ENCODE peak calls at places on chromosomes 12 and 14, in seven cellular contexts. C, M, A, R, Q, Z and B are unnamed samples.
A peak's percentile ranks its signal among the peaks of the same experiment; 100 is the strongest.

GRCh38 chr12:114447274-114447716 is 41.4 kb upstream of the TBX5 start:
- DNase-seq in M (peak; percentile 65), Q (no peak), R (no peak), A (no peak), C (no peak), Z (no peak), B (no peak)

GRCh38 chr14:29410581-29410980 is 517.1 kb downstream of the PRKD1 start:
- DNase-seq in C (no peak), Z (no peak), R (no peak), Q (no peak), M (no peak), A (no peak), B (no peak)

GRCh38 chr14:99742074-99742473 is 51.1 kb upstream of the EML1 start:
- DNase-seq in A (no peak), Z (no peak), C (no peak), R (no peak), Q (no peak), M (no peak), B (no peak)

GRCh38 chr14:50351016-50351415 is 38.9 kb downstream of the DMAC2L start:
- DNase-seq in Q (no peak), Z (no peak), M (no peak), R (no peak), C (no peak), A (no peak), B (no peak)

GRCh38 chr12:1350055-1350933 is 244.1 kb downstream of the FBXL14 start:
- DNase-seq in C (no peak), R (no peak), Q (no peak), M (no peak), Z (no peak), A (no peak), B (no peak)

GRCh38 chr12:90627180-90627896 is 327.6 kb downstream of the CCER1 start:
- DNase-seq in C (no peak), A (no peak), R (no peak), Q (no peak), Z (no peak), M (no peak), B (no peak)

GRCh38 chr14:82537831-82538230 is 1004.2 kb upstream of the SEL1L start:
- DNase-seq in M (no peak), C (no peak), Z (no peak), R (no peak), Q (no peak), A (no peak), B (no peak)

GRCh38 chr12:122825773-122826724 is 9.2 kb upstream of the HIP1R start:
- DNase-seq in C (no peak), R (peak; percentile 48), Q (no peak), M (no peak), A (no peak), Z (no peak), B (no peak)

GRCh38 chr14:101512396-101512695 is 48.9 kb upstream of the DIO3 start:
- DNase-seq in M (no peak), Z (no peak), A (no peak), R (no peak), C (no peak), Q (no peak), B (no peak)

GRCh38 chr14:79825046-79825521 is 386.2 kb downstream of the DIO2 start:
- DNase-seq in Z (no peak), M (no peak), Q (no peak), A (no peak), R (no peak), C (no peak), B (no peak)
- TF ChIP-seq TAF1 in Z (no peak), M (no peak), Q (no peak), A (no peak), R (no peak), C (no peak), B (no peak)

GRCh38 chr12:111407371-111408115 is 1.8 kb downstream of the SH2B3 start:
- DNase-seq in R (peak; percentile 43), C (no peak), Q (no peak), A (no peak), Z (no peak), M (no peak), B (no peak)

GRCh38 chr12:111405149-111405855 is 421 bp upstream of the SH2B3 start:
- DNase-seq in C (peak; percentile 95), Z (peak; percentile 86), R (peak; percentile 99), Q (peak; percentile 98), M (peak; percentile 100), A (peak; percentile 95), B (peak; percentile 95)

GRCh38 chr12:111405856-111406473 is at the start of gene SH2B3:
- DNase-seq in C (no peak), R (no peak), Q (peak; percentile 70), M (no peak), Z (no peak), A (no peak), B (no peak)

GRCh38 chr12:111406474-111407370 is 999 bp downstream of the SH2B3 start:
- DNase-seq in Q (no peak), Z (no peak), A (no peak), M (no peak), C (no peak), R (peak; percentile 44), B (no peak)

GRCh38 chr12:111404362-111405148 is 1.2 kb upstream of the SH2B3 start:
- DNase-seq in Q (peak; percentile 85), A (peak; percentile 33), M (no peak), R (peak; percentile 51), C (no peak), Z (no peak), B (no peak)
- TF ChIP-seq POLR2AphosphoS5 in Q (no peak), A (no peak), M (peak; percentile 10), R (no peak), C (peak; percentile 69), Z (peak; percentile 23), B (no peak)

GRCh38 chr12:106764738-106765137 is 9.7 kb upstream of the RIC8B start:
- DNase-seq in A (no peak), C (no peak), Q (no peak), M (no peak), R (no peak), Z (no peak), B (no peak)

GRCh38 chr12:106767954-106768501 is 6.5 kb upstream of the RIC8B start:
- DNase-seq in A (no peak), Z (no peak), R (no peak), M (no peak), Q (no peak), C (no peak), B (no peak)

GRCh38 chr12:106767206-106767605 is 7.3 kb upstream of the RIC8B start:
- DNase-seq in Q (no peak), A (no peak), Z (no peak), C (no peak), R (no peak), M (no peak), B (no peak)

GRCh38 chr12:106769078-106769477 is 5.4 kb upstream of the RIC8B start:
- DNase-seq in M (peak; percentile 46), R (no peak), A (peak; percentile 66), C (no peak), Q (no peak), Z (no peak), B (no peak)

GRCh38 chr12:106766393-106766826 is 8.1 kb upstream of the RIC8B start:
- DNase-seq in Z (no peak), M (no peak), A (no peak), C (no peak), Q (no peak), R (no peak), B (no peak)
- TF ChIP-seq TAF1 in Z (no peak), M (no peak), A (no peak), C (no peak), Q (no peak), R (no peak), B (no peak)

GRCh38 chr14:70988452-70988851 is 81.2 kb downstream of the PCNX1 start:
- DNase-seq in Q (no peak), Z (no peak), R (no peak), C (no peak), A (no peak), M (no peak), B (no peak)
- TF ChIP-seq POLR2AphosphoS5 in Q (no peak), Z (no peak), R (no peak), C (no peak), A (no peak), M (no peak), B (no peak)